ENCODE peak calls at places on chromosomes 11 and 22, in nine cellular contexts. R is NCI-H524, M is G401, V is BE2C, T is endothelial cell, Z is NCI-H1436 treated with DMSO at 0.1 percent for 48 hours, G is ELR, W is brain pericyte, Q is neural crest cell. E is an unnamed sample.

GRCh38 chr11:16924826-16925494 is 89.3 kb downstream of the PLEKHA7 start:
- DNase-seq in R (no peak), M (peak), V (no peak), T (peak), Z (no peak), G (peak), W (no peak), Q (peak), E (no peak)

GRCh38 chr11:66011239-66011784 is 496 bp upstream of the CST6 start:
- DNase-seq in R (no peak), M (no peak), V (no peak), T (no peak), Z (no peak), G (peak), W (no peak), Q (no peak), E (no peak)

GRCh38 chr11:19664896-19665548 is 47.6 kb upstream of the NAV2 start:
- DNase-seq in R (peak), M (peak), V (no peak), T (no peak), Z (no peak), G (peak), W (no peak), Q (no peak), E (no peak)

GRCh38 chr11:131668867-131669780 is 298.7 kb downstream of the NTM start:
- DNase-seq in R (no peak), M (peak), V (peak), T (peak), Z (no peak), G (peak), W (no peak), Q (peak), E (no peak)

GRCh38 chr22:30459206-30460052 is 12.4 kb downstream of the SEC14L3 start:
- DNase-seq in R (no peak), M (no peak), V (no peak), T (peak), Z (no peak), G (peak), W (no peak), Q (no peak), E (no peak)

GRCh38 chr11:119787074-119787461 is 58.1 kb upstream of the NECTIN1 start:
- DNase-seq in R (no peak), M (no peak), V (no peak), T (no peak), Z (no peak), G (no peak), W (no peak), Q (no peak), E (no peak)

GRCh38 chr11:120752668-120753067 is 241.1 kb downstream of the GRIK4 start:
- DNase-seq in R (no peak), M (no peak), V (no peak), T (no peak), Z (no peak), G (no peak), W (no peak), Q (no peak), E (no peak)

GRCh38 chr11:20355221-20356219 is 8.0 kb upstream of the HTATIP2 start:
- DNase-seq in R (peak), M (peak), V (peak), T (peak), Z (no peak), G (peak), W (no peak), Q (peak), E (no peak)

GRCh38 chr22:46346680-46347405 is 11.3 kb downstream of the TRMU start:
- DNase-seq in R (no peak), M (no peak), V (no peak), T (no peak), Z (no peak), G (no peak), W (no peak), Q (no peak), E (no peak)

GRCh38 chr11:121143921-121144320 is 42.9 kb downstream of the TECTA start:
- DNase-seq in R (no peak), M (no peak), V (no peak), T (no peak), Z (no peak), G (no peak), W (no peak), Q (no peak), E (no peak)

GRCh38 chr11:74686792-74687191 is 44.4 kb downstream of the CHRDL2 start:
- DNase-seq in R (no peak), M (no peak), V (peak), T (no peak), Z (no peak), G (peak), W (no peak), Q (no peak), E (no peak)

GRCh38 chr22:27668828-27669797 is 132.4 kb downstream of the MN1 start:
- DNase-seq in R (peak), M (no peak), V (peak), T (no peak), Z (no peak), G (peak), W (peak), Q (no peak), E (peak)

GRCh38 chr11:12725047-12725862 is 51.0 kb downstream of the TEAD1 start:
- DNase-seq in R (no peak), M (no peak), V (no peak), T (no peak), Z (no peak), G (no peak), W (no peak), Q (no peak), E (no peak)

GRCh38 chr11:14290422-14290821 is 68.6 kb downstream of the RRAS2 start:
- DNase-seq in R (no peak), M (no peak), V (no peak), T (no peak), Z (no peak), G (no peak), W (no peak), Q (no peak), E (no peak)

GRCh38 chr22:34804588-34804987 is 261.4 kb upstream of the ISX start:
- DNase-seq in R (no peak), M (no peak), V (no peak), T (no peak), Z (no peak), G (no peak), W (no peak), Q (no peak), E (no peak)

GRCh38 chr11:18371279-18371678 is 23.1 kb upstream of the LDHA start:
- DNase-seq in R (no peak), M (no peak), V (no peak), T (no peak), Z (no peak), G (no peak), W (no peak), Q (no peak), E (no peak)

GRCh38 chr11:109112748-109113378 is 309.1 kb upstream of the C11orf87 start:
- DNase-seq in R (peak), M (no peak), V (peak), T (no peak), Z (no peak), G (peak), W (no peak), Q (no peak), E (no peak)

GRCh38 chr22:28155808-28156207 is 236.8 kb upstream of the PITPNB start:
- DNase-seq in R (no peak), M (no peak), V (no peak), T (no peak), Z (no peak), G (no peak), W (no peak), Q (no peak), E (no peak)

GRCh38 chr11:61356701-61357100 is 5.0 kb downstream of the CYB561A3 start:
- DNase-seq in R (no peak), M (no peak), V (no peak), T (no peak), Z (no peak), G (no peak), W (no peak), Q (no peak), E (no peak)

E was measured in smooth muscle cell of the brain vasculature.